ENCODE peak calls at places on chromosomes 7 and 10, in five cellular contexts. One of them, this sample, is unnamed.

GRCh38 chr7:30771859-30772429 is 727 bp downstream of the MINDY4 start:
- DNase-seq in HepG2: no peak
- DNase-seq in K562: peak
- DNase-seq in H1: no peak
- DNase-seq in GM12878: no peak
- DNase-seq in this sample: no peak

GRCh38 chr7:151709141-151710038 is 167.5 kb downstream of the PRKAG2 start:
- DNase-seq in HepG2: no peak
- DNase-seq in K562: no peak
- DNase-seq in H1: no peak
- DNase-seq in GM12878: no peak
- DNase-seq in this sample: no peak

GRCh38 chr10:15378569-15378968 is 7.5 kb upstream of the FAM171A1 start:
- DNase-seq in HepG2: no peak
- DNase-seq in K562: no peak
- DNase-seq in H1: no peak
- DNase-seq in GM12878: no peak
- DNase-seq in this sample: no peak

GRCh38 chr10:26696786-26697162 is 727 bp upstream of the PDSS1 start:
- DNase-seq in HepG2: no peak
- DNase-seq in K562: no peak
- DNase-seq in H1: no peak
- DNase-seq in GM12878: peak
- DNase-seq in this sample: peak

GRCh38 chr7:112238852-112239610 is 32.5 kb downstream of the ZNF277 start:
- DNase-seq in HepG2: peak
- DNase-seq in K562: no peak
- DNase-seq in H1: no peak
- DNase-seq in GM12878: no peak
- DNase-seq in this sample: no peak

GRCh38 chr7:6636741-6637543 is at the start of gene ZNF316:
- DNase-seq in HepG2: no peak
- DNase-seq in K562: peak
- DNase-seq in H1: no peak
- DNase-seq in GM12878: no peak
- DNase-seq in this sample: no peak

GRCh38 chr7:1693991-1694524 is 24.0 kb downstream of the ELFN1 start:
- DNase-seq in HepG2: no peak
- DNase-seq in K562: peak
- DNase-seq in H1: no peak
- DNase-seq in GM12878: no peak
- DNase-seq in this sample: no peak

GRCh38 chr10:95467162-95467599 is 94.0 kb downstream of the SORBS1 start:
- DNase-seq in HepG2: peak
- DNase-seq in K562: peak
- DNase-seq in H1: peak
- DNase-seq in GM12878: no peak
- DNase-seq in this sample: peak

GRCh38 chr10:71218046-71218832 is 5.9 kb downstream of the UNC5B start:
- DNase-seq in HepG2: peak
- DNase-seq in K562: peak
- DNase-seq in H1: no peak
- DNase-seq in GM12878: no peak
- DNase-seq in this sample: peak

GRCh38 chr7:71255537-71256178 is 123.7 kb downstream of the GALNT17 start:
- DNase-seq in HepG2: no peak
- DNase-seq in K562: no peak
- DNase-seq in H1: no peak
- DNase-seq in GM12878: no peak
- DNase-seq in this sample: no peak

GRCh38 chr10:78464856-78465221 is 431.2 kb downstream of the RPS24 start:
- DNase-seq in HepG2: no peak
- DNase-seq in K562: no peak
- DNase-seq in H1: no peak
- DNase-seq in GM12878: no peak
- DNase-seq in this sample: no peak

GRCh38 chr7:138934861-138935260 is 46.3 kb downstream of the KIAA1549 start:
- DNase-seq in HepG2: peak
- DNase-seq in K562: no peak
- DNase-seq in H1: no peak
- DNase-seq in GM12878: no peak
- DNase-seq in this sample: no peak

GRCh38 chr7:88927-89921 is 103.1 kb upstream of the FAM20C start:
- DNase-seq in HepG2: no peak
- DNase-seq in K562: no peak
- DNase-seq in H1: no peak
- DNase-seq in GM12878: no peak
- DNase-seq in this sample: no peak

GRCh38 chr10:69515699-69516547 is 57.3 kb downstream of the NEUROG3 start:
- DNase-seq in HepG2: peak
- DNase-seq in K562: peak
- DNase-seq in H1: peak
- DNase-seq in GM12878: peak
- DNase-seq in this sample: peak

GRCh38 chr7:45912972-45913371 is 8.1 kb downstream of the IGFBP3 start:
- DNase-seq in HepG2: no peak
- DNase-seq in K562: no peak
- DNase-seq in H1: no peak
- DNase-seq in GM12878: no peak
- DNase-seq in this sample: no peak

GRCh38 chr10:86597306-86597705 is 57.0 kb upstream of the OPN4 start:
- DNase-seq in HepG2: no peak
- DNase-seq in K562: no peak
- DNase-seq in H1: no peak
- DNase-seq in GM12878: no peak
- DNase-seq in this sample: no peak

GRCh38 chr7:101169110-101169837 is 3.9 kb upstream of the VGF start:
- DNase-seq in HepG2: no peak
- DNase-seq in K562: peak
- DNase-seq in H1: no peak
- DNase-seq in GM12878: no peak
- DNase-seq in this sample: no peak

GRCh38 chr7:17530741-17531417 is 232.4 kb downstream of the AHR start:
- DNase-seq in HepG2: peak
- DNase-seq in K562: no peak
- DNase-seq in H1: no peak
- DNase-seq in GM12878: peak
- DNase-seq in this sample: peak

GRCh38 chr10:122273966-122274545 is 3.0 kb downstream of the BTBD16 start:
- DNase-seq in HepG2: no peak
- DNase-seq in K562: no peak
- DNase-seq in H1: no peak
- DNase-seq in GM12878: no peak
- DNase-seq in this sample: no peak

GRCh38 chr10:16193241-16193640 is 243.6 kb upstream of the PTER start:
- DNase-seq in HepG2: no peak
- DNase-seq in K562: no peak
- DNase-seq in H1: no peak
- DNase-seq in GM12878: no peak
- DNase-seq in this sample: no peak

GRCh38 chr7:107628461-107629064 is 32.1 kb upstream of the SLC26A4 start:
- DNase-seq in HepG2: no peak
- DNase-seq in K562: no peak
- DNase-seq in H1: no peak
- DNase-seq in GM12878: no peak
- DNase-seq in this sample: no peak

GRCh38 chr7:99975782-99976521 is at the start of gene AZGP1:
- DNase-seq in HepG2: peak
- DNase-seq in K562: no peak
- DNase-seq in H1: no peak
- DNase-seq in GM12878: no peak
- DNase-seq in this sample: no peak

GRCh38 chr10:46096909-46097575 is 51.0 kb upstream of the MSMB start:
- DNase-seq in HepG2: peak
- DNase-seq in K562: no peak
- DNase-seq in H1: no peak
- DNase-seq in GM12878: no peak
- DNase-seq in this sample: no peak

GRCh38 chr7:106767498-106768323 is 97.4 kb upstream of the PIK3CG start:
- DNase-seq in HepG2: no peak
- DNase-seq in K562: no peak
- DNase-seq in H1: no peak
- DNase-seq in GM12878: no peak
- DNase-seq in this sample: no peak

GRCh38 chr10:70341016-70341415 is 41.4 kb downstream of the LRRC20 start:
- DNase-seq in HepG2: no peak
- DNase-seq in K562: no peak
- DNase-seq in H1: no peak
- DNase-seq in GM12878: no peak
- DNase-seq in this sample: no peak

GRCh38 chr7:140238778-140239652 is 62.2 kb upstream of the KDM7A start:
- DNase-seq in HepG2: peak
- DNase-seq in K562: peak
- DNase-seq in H1: no peak
- DNase-seq in GM12878: no peak
- DNase-seq in this sample: no peak

GRCh38 chr10:97165499-97165898 is 20.3 kb downstream of the SLIT1 start:
- DNase-seq in HepG2: no peak
- DNase-seq in K562: no peak
- DNase-seq in H1: no peak
- DNase-seq in GM12878: no peak
- DNase-seq in this sample: no peak

GRCh38 chr7:902996-903395 is 26.6 kb downstream of the GET4 start:
- DNase-seq in HepG2: no peak
- DNase-seq in K562: no peak
- DNase-seq in H1: no peak
- DNase-seq in GM12878: no peak
- DNase-seq in this sample: no peak

GRCh38 chr10:76942556-76943416 is 694.8 kb downstream of the KCNMA1 start:
- DNase-seq in HepG2: no peak
- DNase-seq in K562: no peak
- DNase-seq in H1: no peak
- DNase-seq in GM12878: no peak
- DNase-seq in this sample: no peak

GRCh38 chr7:7992502-7992901 is 23.9 kb downstream of the GLCCI1 start:
- DNase-seq in HepG2: no peak
- DNase-seq in K562: no peak
- DNase-seq in H1: no peak
- DNase-seq in GM12878: no peak
- DNase-seq in this sample: no peak

GRCh38 chr7:783556-784490 is 48.5 kb upstream of the SUN1 start:
- DNase-seq in HepG2: no peak
- DNase-seq in K562: no peak
- DNase-seq in H1: no peak
- DNase-seq in GM12878: no peak
- DNase-seq in this sample: no peak

GRCh38 chr7:88401009-88401623 is 94.4 kb upstream of the STEAP4 start:
- DNase-seq in HepG2: peak
- DNase-seq in K562: peak
- DNase-seq in H1: no peak
- DNase-seq in GM12878: no peak
- DNase-seq in this sample: peak

GRCh38 chr10:116270691-116271592 is 2.1 kb downstream of the GFRA1 start:
- DNase-seq in HepG2: no peak
- DNase-seq in K562: no peak
- DNase-seq in H1: no peak
- DNase-seq in GM12878: no peak
- DNase-seq in this sample: no peak
- TF ChIP-seq YY1 in HepG2: no peak
- TF ChIP-seq YY1 in K562: no peak
- TF ChIP-seq YY1 in H1: no peak
- TF ChIP-seq YY1 in GM12878: no peak
- TF ChIP-seq YY1 in this sample: no peak

GRCh38 chr10:612696-613095 is 76.8 kb downstream of the DIP2C start:
- DNase-seq in HepG2: no peak
- DNase-seq in K562: no peak
- DNase-seq in H1: no peak
- DNase-seq in GM12878: no peak
- DNase-seq in this sample: no peak
- TF ChIP-seq SRF in HepG2: no peak
- TF ChIP-seq SRF in K562: no peak
- TF ChIP-seq SRF in H1: no peak
- TF ChIP-seq SRF in GM12878: no peak
- TF ChIP-seq SRF in this sample: no peak

DNA sequence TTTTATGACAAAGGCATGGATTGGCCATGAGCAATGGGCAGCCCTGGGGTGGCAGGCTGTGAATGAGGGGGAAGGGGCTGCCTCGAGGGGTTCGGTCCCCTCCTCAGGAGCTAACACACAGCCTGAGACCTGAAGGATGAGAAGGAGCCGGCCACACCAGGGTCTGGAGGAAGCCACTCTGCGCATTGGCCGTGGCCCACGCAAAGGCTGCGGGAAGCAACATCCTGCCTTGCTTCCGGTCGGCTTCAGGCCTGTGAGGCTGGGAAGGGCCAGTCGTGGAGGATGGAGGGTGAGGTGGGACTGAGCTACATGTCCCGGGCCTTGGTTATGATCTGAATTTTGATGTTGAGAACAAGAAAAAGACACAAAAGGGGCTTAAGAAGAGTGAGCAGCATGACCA is 49.4 kb downstream of the RGS10 start:
- DNase-seq in HepG2: no peak
- DNase-seq in K562: no peak
- DNase-seq in H1: no peak
- DNase-seq in GM12878: no peak
- DNase-seq in this sample: no peak
- TF ChIP-seq MAX in HepG2: no peak
- TF ChIP-seq MAX in K562: no peak
- TF ChIP-seq MAX in H1: no peak
- TF ChIP-seq MAX in GM12878: no peak
- TF ChIP-seq MAX in this sample: no peak

GRCh38 chr7:38306914-38307313 is 33.5 kb upstream of the TARP start:
- DNase-seq in HepG2: no peak
- DNase-seq in K562: no peak
- DNase-seq in H1: no peak
- DNase-seq in GM12878: no peak
- DNase-seq in this sample: no peak
- TF ChIP-seq YY1 in HepG2: no peak
- TF ChIP-seq YY1 in K562: no peak
- TF ChIP-seq YY1 in H1: no peak
- TF ChIP-seq YY1 in GM12878: no peak
- TF ChIP-seq YY1 in this sample: no peak

DNA sequence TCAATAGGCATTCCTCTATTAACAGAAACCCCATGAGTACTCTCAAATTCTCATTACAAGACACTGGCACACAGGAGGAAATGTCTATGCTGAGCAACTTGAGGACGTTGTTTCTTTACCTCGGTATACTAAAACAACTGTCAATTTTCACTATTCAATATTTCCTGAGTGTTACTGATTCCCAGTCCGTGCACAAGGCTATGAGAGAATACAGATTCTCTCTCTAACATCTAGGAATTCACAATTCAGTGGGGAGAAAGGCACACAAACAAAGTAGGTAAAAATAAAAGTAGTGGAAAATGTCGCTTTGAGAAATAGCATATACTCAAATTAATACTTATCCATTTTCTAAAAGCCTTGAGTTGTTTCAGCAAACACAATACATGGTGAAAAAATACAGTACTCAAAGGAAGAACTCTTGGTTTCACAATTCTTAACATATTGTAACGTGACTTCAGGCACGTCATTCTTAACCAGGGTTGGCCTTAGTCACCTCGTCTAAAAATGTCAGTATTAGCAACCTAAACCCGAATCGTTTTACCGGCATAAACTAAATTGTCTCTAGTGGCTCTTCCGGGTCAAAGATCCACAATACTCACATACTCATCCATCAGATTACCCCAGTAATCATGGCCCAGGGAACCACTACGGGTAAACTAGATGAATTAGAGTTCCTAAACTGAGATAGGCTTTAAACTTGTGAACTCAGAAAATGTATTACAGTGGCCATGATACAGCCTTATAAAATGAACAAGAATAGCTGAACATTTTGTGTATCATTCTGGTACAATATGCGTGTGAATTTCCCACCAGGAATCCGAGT is 1.5 kb downstream of the IPMK start:
- DNase-seq in HepG2: peak
- DNase-seq in K562: peak
- DNase-seq in H1: no peak
- DNase-seq in GM12878: no peak
- DNase-seq in this sample: no peak
- TF ChIP-seq SRF in HepG2: no peak
- TF ChIP-seq SRF in K562: no peak
- TF ChIP-seq SRF in H1: no peak
- TF ChIP-seq SRF in GM12878: no peak
- TF ChIP-seq SRF in this sample: no peak

This sample was measured in HCT116.